ENCODE peak calls at places on chromosomes 13 and 19, in nine cellular contexts. X is stimulated activated CD4-positive, alpha-beta T cell treated with anti-CD3 and anti-CD28 coated beads, Interleukin-15, amount 100 ng/mL, for 1 hour; Q is esophagus squamous epithelium; S is Caki2; M is activated T-helper 1 cell treated with anti-CD3 and anti-CD28 coated beads, Interleukin-2, amount 50 U/mL, for 16 hours; P is tibial nerve; R is myocyte; I is Calu3; Y is lung. H is an unnamed sample.

GRCh38 chr13:110398564-110399507 is 91.8 kb downstream of the COL4A2 start:
- DNase-seq in P (no peak), Y (no peak), I (no peak), X (no peak), M (no peak), Q (no peak), R (no peak), S (no peak), H (no peak)

GRCh38 chr13:102901056-102901455 is 55.2 kb downstream of the ERCC5 start:
- DNase-seq in Q (no peak), X (no peak), I (no peak), M (no peak), R (no peak), P (no peak), S (no peak), Y (no peak), H (no peak)

GRCh38 chr19:19752760-19753403 is 20.0 kb upstream of the ZNF14 start:
- DNase-seq in Q (no peak), S (no peak), M (no peak), R (no peak), Y (no peak), P (no peak), I (no peak), X (no peak), H (no peak)

GRCh38 chr19:45492627-45493470 is 4.0 kb downstream of the RTN2 start:
- DNase-seq in Y (no peak), M (no peak), P (no peak), R (peak), X (no peak), S (peak), I (no peak), Q (no peak), H (no peak)

GRCh38 chr13:32962342-32962741 is 53.9 kb upstream of the KL start:
- DNase-seq in P (no peak), R (no peak), Y (no peak), S (no peak), I (no peak), M (no peak), Q (no peak), X (no peak), H (no peak)

GRCh38 chr19:48703316-48703715 is 7.5 kb downstream of the FUT2 start:
- DNase-seq in R (no peak), M (no peak), S (no peak), I (no peak), Q (no peak), P (no peak), X (no peak), Y (no peak), H (no peak)

GRCh38 chr19:51651216-51651846 is 4.7 kb upstream of the SIGLEC14 start:
- DNase-seq in Y (peak), I (no peak), R (no peak), M (no peak), S (no peak), Q (no peak), X (no peak), P (no peak), H (no peak)

GRCh38 chr13:90027409-90027808 is 1320.1 kb upstream of the MIR17HG start:
- DNase-seq in X (no peak), M (no peak), R (no peak), Y (no peak), S (no peak), P (no peak), Q (no peak), I (no peak), H (no peak)

GRCh38 chr13:24181991-24182702 is 21.6 kb downstream of the SPATA13 start:
- DNase-seq in M (no peak), R (no peak), Y (no peak), S (no peak), X (no peak), I (no peak), P (no peak), Q (no peak), H (peak)

GRCh38 chr19:46080561-46080960 is 39.8 kb upstream of the IGFL4 start:
- DNase-seq in I (peak), Y (no peak), M (no peak), S (peak), X (no peak), R (peak), P (no peak), Q (no peak), H (no peak)

GRCh38 chr13:97495678-97496077 is 61.7 kb downstream of the RAP2A start:
- DNase-seq in R (no peak), S (no peak), I (no peak), X (no peak), Y (no peak), Q (no peak), M (no peak), P (no peak), H (no peak)

GRCh38 chr19:21568816-21569496 is 63.6 kb downstream of the ZNF429 start:
- DNase-seq in X (peak), Q (no peak), P (peak), S (peak), R (no peak), I (no peak), Y (peak), M (peak), H (peak)

GRCh38 chr19:39514840-39515550 is at the start of gene SELENOV:
- DNase-seq in I (no peak), Y (no peak), Q (no peak), M (no peak), R (no peak), S (no peak), P (no peak), X (no peak), H (no peak)

GRCh38 chr13:78572459-78572858 is 30.9 kb downstream of the POU4F1 start:
- DNase-seq in P (no peak), M (no peak), Y (no peak), X (no peak), Q (no peak), S (no peak), I (no peak), R (no peak), H (no peak)

GRCh38 chr13:37944476-37945442 is 75.2 kb upstream of the TRPC4 start:
- DNase-seq in I (no peak), R (no peak), P (no peak), M (no peak), S (no peak), Q (no peak), Y (no peak), X (no peak), H (no peak)

GRCh38 chr19:13118424-13119193 is 545 bp downstream of the NACC1 start:
- DNase-seq in M (no peak), Q (no peak), Y (peak), X (no peak), R (peak), P (no peak), I (peak), S (no peak), H (peak)

GRCh38 chr13:95858286-95859075 is 181.5 kb downstream of the DNAJC3 start:
- DNase-seq in I (no peak), Y (no peak), S (peak), M (no peak), P (no peak), X (no peak), Q (no peak), R (peak), H (no peak)

GRCh38 chr13:97540696-97541095 is 106.7 kb downstream of the RAP2A start:
- DNase-seq in Q (no peak), X (no peak), P (no peak), Y (no peak), I (no peak), M (no peak), S (no peak), R (peak), H (no peak)

GRCh38 chr19:57689750-57690149 is 8.0 kb downstream of the ZNF551 start:
- DNase-seq in X (no peak), S (no peak), R (no peak), Y (no peak), M (no peak), I (no peak), P (no peak), Q (no peak), H (no peak)

GRCh38 chr13:37475151-37475550 is 123.4 kb downstream of the POSTN start:
- DNase-seq in Y (no peak), X (no peak), P (no peak), M (no peak), S (no peak), I (no peak), R (no peak), Q (no peak), H (no peak)

GRCh38 chr19:3840804-3841203 is 28.0 kb downstream of the ZFR2 start:
- DNase-seq in I (no peak), Q (no peak), X (no peak), S (no peak), Y (no peak), R (no peak), M (no peak), P (no peak), H (no peak)

GRCh38 chr13:80483157-80483556 is 142.2 kb upstream of the SPRY2 start:
- DNase-seq in S (no peak), Q (no peak), I (no peak), M (no peak), R (no peak), Y (no peak), P (no peak), X (no peak), H (no peak)

GRCh38 chr19:2171349-2172145 is 7.8 kb downstream of the DOT1L start:
- DNase-seq in S (no peak), I (peak), X (peak), P (no peak), R (no peak), M (peak), Y (no peak), Q (no peak), H (peak)

GRCh38 chr13:46509981-46510380 is 43.0 kb upstream of the LRCH1 start:
- DNase-seq in X (no peak), M (no peak), Q (no peak), S (no peak), P (no peak), R (no peak), I (no peak), Y (no peak), H (no peak)

GRCh38 chr19:11377237-11377636 is 2.8 kb downstream of the SWSAP1 start:
- DNase-seq in R (peak), X (no peak), P (no peak), Q (no peak), M (no peak), I (no peak), Y (no peak), S (peak), H (peak)

GRCh38 chr13:46359731-46360130 is 27.3 kb downstream of the RUBCNL start:
- DNase-seq in M (no peak), P (no peak), Y (no peak), R (peak), S (no peak), X (no peak), Q (no peak), I (no peak), H (no peak)

GRCh38 chr19:11480927-11481776 is at the start of gene ELAVL3:
- DNase-seq in I (no peak), P (no peak), Y (no peak), X (no peak), Q (no peak), R (no peak), M (no peak), S (no peak), H (no peak)

GRCh38 chr13:110010433-110011135 is 224.2 kb upstream of the IRS2 start:
- DNase-seq in P (no peak), M (no peak), Y (no peak), R (no peak), S (peak), X (no peak), Q (no peak), I (no peak), H (no peak)

GRCh38 chr19:15317392-15318011 is 14.8 kb downstream of the BRD4 start:
- DNase-seq in S (no peak), I (no peak), Q (no peak), R (peak), P (no peak), Y (no peak), M (no peak), X (no peak), H (no peak)

GRCh38 chr19:14089662-14090508 is 666 bp downstream of the SAMD1 start:
- DNase-seq in R (peak), M (no peak), X (peak), Q (no peak), P (no peak), I (peak), Y (no peak), S (peak), H (peak)

GRCh38 chr19:19444694-19445155 is 39.2 kb downstream of the GATAD2A start:
- DNase-seq in R (no peak), Q (no peak), X (no peak), P (no peak), I (no peak), Y (no peak), M (no peak), S (no peak), H (no peak)